ENCODE peak calls at places on chromosomes 4 and X, in four cellular contexts. I, F, N and G are unnamed samples.

GRCh38 chrX:101287402-101287801 is 3.7 kb downstream of the TAF7L start:
- DNase-seq in I (peak), F (peak), N (peak), G (peak)

GRCh38 chr4:7101692-7102515 is 34.0 kb upstream of the GRPEL1 start:
- DNase-seq in I (peak), F (peak), N (peak), G (peak)

GRCh38 chr4:152679414-152680281 is at the start of gene TMEM154:
- DNase-seq in I (peak), F (peak), N (peak), G (peak)

GRCh38 chr4:152640058-152640921 is 39.5 kb downstream of the TMEM154 start:
- DNase-seq in I (no peak), F (peak), N (no peak), G (peak)

GRCh38 chr4:182932651-182933050 is 15.5 kb upstream of the DCTD start:
- DNase-seq in I (no peak), F (no peak), N (no peak), G (no peak)

GRCh38 chr4:188971125-188971524 is 831.9 kb downstream of the TRIML1 start:
- DNase-seq in I (no peak), F (no peak), N (no peak), G (no peak)

GRCh38 chrX:107718156-107718621 is 57.4 kb downstream of the TSC22D3 start:
- DNase-seq in I (peak), F (peak), N (peak), G (peak)

GRCh38 chrX:56798866-56799864 is 70.1 kb downstream of the NBDY start:
- DNase-seq in I (no peak), F (no peak), N (no peak), G (no peak)

GRCh38 chr4:89123418-89123817 is 12.1 kb downstream of the TIGD2 start:
- DNase-seq in I (no peak), F (no peak), N (no peak), G (no peak)

GRCh38 chr4:142406051-142406549 is 440.0 kb downstream of the INPP4B start:
- DNase-seq in I (no peak), F (no peak), N (peak), G (no peak)

GRCh38 chrX:19334945-19335626 is 8.6 kb upstream of the PDHA1 start:
- DNase-seq in I (no peak), F (peak), N (peak), G (no peak)

GRCh38 chr4:184792950-184793555 is 32.7 kb downstream of the ACSL1 start:
- DNase-seq in I (peak), F (no peak), N (peak), G (no peak)

GRCh38 chr4:156193800-156194199 is 240.1 kb upstream of the CTSO start:
- DNase-seq in I (no peak), F (no peak), N (no peak), G (no peak)

GRCh38 chr4:56727150-56727549 is 46.1 kb upstream of the HOPX start:
- DNase-seq in I (no peak), F (no peak), N (no peak), G (no peak)

GRCh38 chr4:16011173-16011572 is 48.2 kb upstream of the FGFBP2 start:
- DNase-seq in I (no peak), F (no peak), N (no peak), G (no peak)

GRCh38 chr4:81565137-81565870 is 93.6 kb upstream of the RASGEF1B start:
- DNase-seq in I (no peak), F (no peak), N (no peak), G (no peak)

GRCh38 chrX:114581528-114582263 is 2.2 kb upstream of the HTR2C start:
- DNase-seq in I (no peak), F (no peak), N (no peak), G (no peak)

GRCh38 chr4:172830295-172830764 is 338.3 kb upstream of the GALNT7 start:
- DNase-seq in I (no peak), F (no peak), N (no peak), G (no peak)

GRCh38 chr4:110487873-110488272 is 11.9 kb downstream of the ENPEP start:
- DNase-seq in I (no peak), F (no peak), N (no peak), G (no peak)

GRCh38 chrX:44915361-44915868 is 42.4 kb downstream of the KDM6A start:
- DNase-seq in I (no peak), F (no peak), N (no peak), G (no peak)

GRCh38 chrX:154437398-154437752 is 421 bp downstream of the GDI1 start:
- DNase-seq in I (no peak), F (no peak), N (no peak), G (no peak)

GRCh38 chr4:56958111-56958517 is 19.3 kb downstream of the NOA1 start:
- DNase-seq in I (peak), F (no peak), N (no peak), G (no peak)

GRCh38 chr4:133146574-133147198 is 2.4 kb upstream of the PCDH10 start:
- DNase-seq in I (no peak), F (no peak), N (peak), G (no peak)

GRCh38 chr4:166228112-166228511 is 355.1 kb downstream of the TLL1 start:
- DNase-seq in I (no peak), F (no peak), N (no peak), G (no peak)

GRCh38 chr4:909821-910220 is 22.3 kb downstream of the GAK start:
- DNase-seq in I (no peak), F (no peak), N (no peak), G (no peak)

GRCh38 chr4:1405636-1406415 is 416 bp downstream of the NKX1-1 start:
- DNase-seq in I (no peak), F (no peak), N (no peak), G (no peak)

GRCh38 chr4:7960017-7960789 is 20.5 kb upstream of the AFAP1 start:
- DNase-seq in I (no peak), F (no peak), N (peak), G (no peak)

GRCh38 chr4:78312989-78313753 is 238.4 kb upstream of the ANXA3 start:
- DNase-seq in I (no peak), F (no peak), N (no peak), G (no peak)